ENCODE peak calls at places on chromosomes 13 and 19, in five cellular contexts. One of them, this sample, is unnamed. For H3K4me1 and H3K27me3, the result is how much of the 10 kb centered on the place peaks cover.

GRCh38 chr19:58513694-58514563 is 2.1 kb upstream of the SLC27A5 start:
- DNase-seq in heart right ventricle: peak
- DNase-seq in CD4-positive, CD25-positive, alpha-beta regulatory T cell: peak
- DNase-seq in left ventricle myocardium inferior: peak
- DNase-seq in gastrocnemius medialis: peak
- DNase-seq in this sample: peak

GRCh38 chr13:57946361-57946760 is 314.8 kb downstream of the PCDH17 start:
- DNase-seq in CD4-positive, CD25-positive, alpha-beta regulatory T cell: no peak
- DNase-seq in gastrocnemius medialis: no peak
- DNase-seq in heart right ventricle: no peak
- DNase-seq in left ventricle myocardium inferior: no peak
- DNase-seq in this sample: no peak

GRCh38 chr19:38318595-38319142 is 976 bp upstream of the KCNK6 start:
- DNase-seq in heart right ventricle: peak
- DNase-seq in left ventricle myocardium inferior: peak
- DNase-seq in CD4-positive, CD25-positive, alpha-beta regulatory T cell: no peak
- DNase-seq in gastrocnemius medialis: no peak
- DNase-seq in this sample: no peak

GRCh38 chr19:34253711-34254551 is 423 bp upstream of the GARRE1 start:
- DNase-seq in gastrocnemius medialis: peak
- DNase-seq in CD4-positive, CD25-positive, alpha-beta regulatory T cell: no peak
- DNase-seq in left ventricle myocardium inferior: peak
- DNase-seq in heart right ventricle: peak
- DNase-seq in this sample: no peak

GRCh38 chr19:50514346-50515167 is 844 bp upstream of the ASPDH start:
- DNase-seq in CD4-positive, CD25-positive, alpha-beta regulatory T cell: no peak
- DNase-seq in left ventricle myocardium inferior: no peak
- DNase-seq in gastrocnemius medialis: no peak
- DNase-seq in heart right ventricle: no peak
- DNase-seq in this sample: no peak

GRCh38 chr19:575527-576506 is 3.4 kb downstream of the BSG start:
- DNase-seq in heart right ventricle: peak
- DNase-seq in left ventricle myocardium inferior: peak
- DNase-seq in gastrocnemius medialis: peak
- DNase-seq in CD4-positive, CD25-positive, alpha-beta regulatory T cell: no peak
- DNase-seq in this sample: no peak

GRCh38 chr19:35995655-35995993 is 636 bp downstream of the SDHAF1 start:
- DNase-seq in left ventricle myocardium inferior: peak
- DNase-seq in heart right ventricle: peak
- DNase-seq in CD4-positive, CD25-positive, alpha-beta regulatory T cell: no peak
- DNase-seq in gastrocnemius medialis: no peak
- DNase-seq in this sample: no peak

GRCh38 chr19:39539519-39540332 is at the start of gene EID2:
- DNase-seq in heart right ventricle: peak
- DNase-seq in CD4-positive, CD25-positive, alpha-beta regulatory T cell: peak
- DNase-seq in left ventricle myocardium inferior: peak
- DNase-seq in gastrocnemius medialis: peak
- DNase-seq in this sample: peak

GRCh38 chr19:1725100-1726064 is 27.9 kb upstream of the ONECUT3 start:
- DNase-seq in heart right ventricle: peak
- DNase-seq in gastrocnemius medialis: no peak
- DNase-seq in left ventricle myocardium inferior: peak
- DNase-seq in CD4-positive, CD25-positive, alpha-beta regulatory T cell: no peak
- DNase-seq in this sample: no peak

GRCh38 chr19:58243351-58243750 is 14.6 kb downstream of the ZNF544 start:
- DNase-seq in left ventricle myocardium inferior: no peak
- DNase-seq in heart right ventricle: no peak
- DNase-seq in gastrocnemius medialis: no peak
- DNase-seq in CD4-positive, CD25-positive, alpha-beta regulatory T cell: no peak
- DNase-seq in this sample: no peak

GRCh38 chr13:73677041-73677589 is 457.1 kb downstream of the KLF12 start:
- DNase-seq in gastrocnemius medialis: no peak
- DNase-seq in heart right ventricle: no peak
- DNase-seq in CD4-positive, CD25-positive, alpha-beta regulatory T cell: no peak
- DNase-seq in left ventricle myocardium inferior: no peak
- DNase-seq in this sample: no peak

GRCh38 chr19:23321953-23322549 is 71.9 kb upstream of the ZNF724 start:
- DNase-seq in left ventricle myocardium inferior: no peak
- DNase-seq in gastrocnemius medialis: no peak
- DNase-seq in CD4-positive, CD25-positive, alpha-beta regulatory T cell: no peak
- DNase-seq in heart right ventricle: no peak
- DNase-seq in this sample: no peak

GRCh38 chr13:98774776-98775175 is 22.3 kb upstream of the SLC15A1 start:
- DNase-seq in heart right ventricle: no peak
- DNase-seq in left ventricle myocardium inferior: no peak
- DNase-seq in gastrocnemius medialis: no peak
- DNase-seq in CD4-positive, CD25-positive, alpha-beta regulatory T cell: no peak
- DNase-seq in this sample: no peak

GRCh38 chr19:47107201-47107952 is 6.2 kb downstream of the ZC3H4 start:
- DNase-seq in gastrocnemius medialis: no peak
- DNase-seq in left ventricle myocardium inferior: no peak
- DNase-seq in heart right ventricle: no peak
- DNase-seq in CD4-positive, CD25-positive, alpha-beta regulatory T cell: peak
- DNase-seq in this sample: no peak

GRCh38 chr19:18121166-18121565 is 23.6 kb downstream of the MAST3 start:
- DNase-seq in left ventricle myocardium inferior: no peak
- DNase-seq in CD4-positive, CD25-positive, alpha-beta regulatory T cell: no peak
- DNase-seq in gastrocnemius medialis: no peak
- DNase-seq in heart right ventricle: no peak
- DNase-seq in this sample: no peak
- H3K27ac ChIP-seq in left ventricle myocardium inferior: no peak
- H3K27ac ChIP-seq in CD4-positive, CD25-positive, alpha-beta regulatory T cell: peak
- H3K27ac ChIP-seq in gastrocnemius medialis: no peak
- H3K27ac ChIP-seq in heart right ventricle: no peak
- H3K27ac ChIP-seq in this sample: peak

GRCh38 chr13:75399879-75400217 is 82.1 kb downstream of the TBC1D4 start:
- DNase-seq in heart right ventricle: no peak
- DNase-seq in gastrocnemius medialis: no peak
- DNase-seq in CD4-positive, CD25-positive, alpha-beta regulatory T cell: no peak
- DNase-seq in left ventricle myocardium inferior: no peak
- DNase-seq in this sample: no peak
- H3K4me1 ChIP-seq in heart right ventricle: under half
- H3K4me1 ChIP-seq in gastrocnemius medialis: half or more
- H3K4me1 ChIP-seq in CD4-positive, CD25-positive, alpha-beta regulatory T cell: under half
- H3K4me1 ChIP-seq in left ventricle myocardium inferior: half or more
- H3K4me1 ChIP-seq in this sample: under half

GRCh38 chr19:20925481-20925880 is 2.4 kb downstream of the ZNF85 start:
- DNase-seq in gastrocnemius medialis: no peak
- DNase-seq in heart right ventricle: no peak
- DNase-seq in left ventricle myocardium inferior: no peak
- DNase-seq in CD4-positive, CD25-positive, alpha-beta regulatory T cell: no peak
- DNase-seq in this sample: no peak
- H3K27me3 ChIP-seq in gastrocnemius medialis: under half
- H3K27me3 ChIP-seq in heart right ventricle: under half
- H3K27me3 ChIP-seq in left ventricle myocardium inferior: under half
- H3K27me3 ChIP-seq in CD4-positive, CD25-positive, alpha-beta regulatory T cell: under half
- H3K27me3 ChIP-seq in this sample: under half

GRCh38 chr13:64531400-64531799 is 2698.7 kb downstream of the PCDH9 start:
- DNase-seq in heart right ventricle: no peak
- DNase-seq in left ventricle myocardium inferior: no peak
- DNase-seq in CD4-positive, CD25-positive, alpha-beta regulatory T cell: no peak
- DNase-seq in gastrocnemius medialis: no peak
- DNase-seq in this sample: no peak
- H3K27ac ChIP-seq in heart right ventricle: no peak
- H3K27ac ChIP-seq in left ventricle myocardium inferior: no peak
- H3K27ac ChIP-seq in CD4-positive, CD25-positive, alpha-beta regulatory T cell: no peak
- H3K27ac ChIP-seq in gastrocnemius medialis: no peak
- H3K27ac ChIP-seq in this sample: no peak

GRCh38 chr13:91020635-91021034 is 326.9 kb upstream of the MIR17HG start:
- DNase-seq in CD4-positive, CD25-positive, alpha-beta regulatory T cell: no peak
- DNase-seq in heart right ventricle: no peak
- DNase-seq in left ventricle myocardium inferior: no peak
- DNase-seq in gastrocnemius medialis: no peak
- DNase-seq in this sample: no peak
- H3K4me1 ChIP-seq in CD4-positive, CD25-positive, alpha-beta regulatory T cell: under half
- H3K4me1 ChIP-seq in heart right ventricle: under half
- H3K4me1 ChIP-seq in left ventricle myocardium inferior: under half
- H3K4me1 ChIP-seq in gastrocnemius medialis: under half
- H3K4me1 ChIP-seq in this sample: under half

DNA sequence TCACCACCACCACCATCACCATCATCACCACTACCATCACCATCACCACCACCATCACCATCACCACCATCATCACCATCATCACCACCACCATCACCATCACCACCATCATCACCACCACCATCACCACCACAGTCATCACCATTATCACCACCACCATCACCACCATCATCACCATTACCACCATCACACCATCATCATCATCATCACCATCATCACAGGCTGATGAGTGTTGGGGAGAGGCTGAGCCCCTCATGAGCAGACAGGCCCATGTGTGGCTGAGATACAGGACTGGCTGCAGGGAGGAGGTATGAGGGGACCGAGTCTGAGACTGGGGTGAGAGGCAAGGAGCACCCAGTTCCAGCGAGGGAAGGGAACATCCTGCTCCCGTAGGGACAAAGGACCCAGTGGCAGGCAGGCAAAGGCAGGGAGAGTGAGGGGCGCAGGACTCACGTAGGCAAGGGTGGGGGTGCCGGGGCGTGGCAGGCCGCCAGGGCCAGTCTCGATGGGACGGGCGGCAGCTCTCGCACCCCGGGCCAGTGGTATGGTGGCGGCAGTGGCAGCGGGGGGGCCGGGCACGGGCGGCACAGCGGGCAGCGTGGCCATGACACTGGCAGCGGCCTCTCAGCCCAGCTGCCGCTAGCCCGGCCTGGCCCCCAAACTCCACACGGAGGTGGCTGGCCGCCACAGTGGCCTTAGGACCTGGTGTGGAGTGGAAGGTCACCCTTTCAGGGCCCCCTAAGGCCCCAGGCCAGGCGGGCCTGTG is 2.7 kb downstream of the NTN5 start:
- DNase-seq in heart right ventricle: no peak
- DNase-seq in left ventricle myocardium inferior: no peak
- DNase-seq in gastrocnemius medialis: no peak
- DNase-seq in CD4-positive, CD25-positive, alpha-beta regulatory T cell: no peak
- DNase-seq in this sample: no peak
- H3K27me3 ChIP-seq in heart right ventricle: under half
- H3K27me3 ChIP-seq in left ventricle myocardium inferior: under half
- H3K27me3 ChIP-seq in gastrocnemius medialis: under half
- H3K27me3 ChIP-seq in CD4-positive, CD25-positive, alpha-beta regulatory T cell: under half
- H3K27me3 ChIP-seq in this sample: under half

GRCh38 chr19:10766049-10766623 is 48.3 kb downstream of the DNM2 start:
- DNase-seq in gastrocnemius medialis: peak
- DNase-seq in CD4-positive, CD25-positive, alpha-beta regulatory T cell: no peak
- DNase-seq in left ventricle myocardium inferior: no peak
- DNase-seq in heart right ventricle: no peak
- DNase-seq in this sample: no peak

GRCh38 chr19:10763828-10764339 is 46.0 kb downstream of the DNM2 start:
- DNase-seq in left ventricle myocardium inferior: no peak
- DNase-seq in heart right ventricle: no peak
- DNase-seq in gastrocnemius medialis: no peak
- DNase-seq in CD4-positive, CD25-positive, alpha-beta regulatory T cell: no peak
- DNase-seq in this sample: no peak

GRCh38 chr19:10763399-10763798 is 45.5 kb downstream of the DNM2 start:
- DNase-seq in gastrocnemius medialis: no peak
- DNase-seq in CD4-positive, CD25-positive, alpha-beta regulatory T cell: no peak
- DNase-seq in left ventricle myocardium inferior: no peak
- DNase-seq in heart right ventricle: no peak
- DNase-seq in this sample: no peak

GRCh38 chr19:10762656-10763055 is 44.8 kb downstream of the DNM2 start:
- DNase-seq in gastrocnemius medialis: no peak
- DNase-seq in CD4-positive, CD25-positive, alpha-beta regulatory T cell: no peak
- DNase-seq in heart right ventricle: peak
- DNase-seq in left ventricle myocardium inferior: peak
- DNase-seq in this sample: peak

GRCh38 chr19:10764340-10764894 is 46.5 kb downstream of the DNM2 start:
- DNase-seq in CD4-positive, CD25-positive, alpha-beta regulatory T cell: no peak
- DNase-seq in left ventricle myocardium inferior: no peak
- DNase-seq in gastrocnemius medialis: no peak
- DNase-seq in heart right ventricle: no peak
- DNase-seq in this sample: no peak
- H3K27ac ChIP-seq in CD4-positive, CD25-positive, alpha-beta regulatory T cell: no peak
- H3K27ac ChIP-seq in left ventricle myocardium inferior: peak
- H3K27ac ChIP-seq in gastrocnemius medialis: no peak
- H3K27ac ChIP-seq in heart right ventricle: peak
- H3K27ac ChIP-seq in this sample: peak

DNA sequence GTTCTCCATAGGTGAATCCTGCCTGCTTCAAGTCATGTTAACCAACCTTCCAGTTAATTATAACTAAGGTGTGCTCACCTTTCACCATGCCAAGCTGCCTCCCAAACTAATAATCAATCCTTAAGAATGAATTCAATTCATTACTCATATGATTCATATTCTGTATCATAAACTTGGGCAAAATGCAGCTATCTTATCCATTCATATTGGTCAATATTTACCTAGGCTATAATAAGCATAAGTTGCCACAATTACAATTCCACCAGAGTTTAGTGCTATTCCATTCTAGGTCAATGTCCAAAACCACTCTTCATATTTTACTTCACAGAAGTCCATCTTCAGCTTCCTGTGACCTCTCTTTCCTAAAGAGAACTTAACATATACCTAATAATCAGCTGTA is 13.4 kb downstream of the ELF1 start:
- DNase-seq in heart right ventricle: no peak
- DNase-seq in left ventricle myocardium inferior: no peak
- DNase-seq in gastrocnemius medialis: no peak
- DNase-seq in CD4-positive, CD25-positive, alpha-beta regulatory T cell: no peak
- DNase-seq in this sample: no peak
- H3K4me1 ChIP-seq in heart right ventricle: half or more
- H3K4me1 ChIP-seq in left ventricle myocardium inferior: half or more
- H3K4me1 ChIP-seq in gastrocnemius medialis: under half
- H3K4me1 ChIP-seq in CD4-positive, CD25-positive, alpha-beta regulatory T cell: half or more
- H3K4me1 ChIP-seq in this sample: under half

DNA sequence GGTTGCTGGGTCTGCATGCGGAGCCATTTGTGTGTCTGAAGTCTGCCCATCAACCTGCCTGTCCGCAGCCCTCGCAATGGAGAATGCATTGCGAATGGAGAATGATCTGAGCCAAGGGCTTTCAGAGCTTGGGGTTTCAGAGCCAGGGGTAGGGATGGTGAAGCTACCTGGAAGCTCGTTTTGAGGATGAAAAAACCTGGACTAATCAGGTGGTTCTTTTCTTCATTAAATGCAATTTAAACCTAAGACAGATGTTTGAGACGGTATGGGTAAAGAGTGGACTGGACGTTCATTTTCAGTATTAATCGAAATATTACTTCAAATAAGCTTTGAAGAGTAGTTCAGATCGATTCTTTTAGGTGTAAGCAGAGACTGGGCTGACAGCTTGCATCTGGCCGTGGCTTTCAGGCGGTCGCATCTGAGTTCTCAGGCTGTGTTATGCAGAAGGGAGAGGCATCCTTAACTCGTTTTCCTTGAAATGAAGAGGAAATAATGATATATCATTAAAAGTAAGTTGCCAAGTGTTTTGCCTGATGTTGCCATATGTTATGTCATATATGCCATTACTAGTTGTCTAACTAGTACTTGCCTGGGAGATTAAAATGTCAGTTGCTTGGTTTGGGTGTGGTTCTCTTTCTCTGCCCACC is 801 bp downstream of the MCF2L start:
- DNase-seq in heart right ventricle: no peak
- DNase-seq in gastrocnemius medialis: no peak
- DNase-seq in left ventricle myocardium inferior: no peak
- DNase-seq in CD4-positive, CD25-positive, alpha-beta regulatory T cell: no peak
- DNase-seq in this sample: no peak
- H3K27me3 ChIP-seq in heart right ventricle: under half
- H3K27me3 ChIP-seq in gastrocnemius medialis: under half
- H3K27me3 ChIP-seq in left ventricle myocardium inferior: under half
- H3K27me3 ChIP-seq in CD4-positive, CD25-positive, alpha-beta regulatory T cell: under half
- H3K27me3 ChIP-seq in this sample: under half

GRCh38 chr19:3693030-3693925 is 7.0 kb downstream of the PIP5K1C start:
- DNase-seq in gastrocnemius medialis: no peak
- DNase-seq in CD4-positive, CD25-positive, alpha-beta regulatory T cell: no peak
- DNase-seq in left ventricle myocardium inferior: no peak
- DNase-seq in heart right ventricle: no peak
- DNase-seq in this sample: no peak
- H3K27ac ChIP-seq in gastrocnemius medialis: no peak
- H3K27ac ChIP-seq in CD4-positive, CD25-positive, alpha-beta regulatory T cell: no peak
- H3K27ac ChIP-seq in left ventricle myocardium inferior: peak
- H3K27ac ChIP-seq in heart right ventricle: peak
- H3K27ac ChIP-seq in this sample: no peak